ENCODE peak calls at places on chromosome 16, in seven cellular contexts. S is pancreas; J is A549; C is OCI-LY7; E is IMR-90; K is CD8-positive, alpha-beta T cell; F is RWPE1. B is an unnamed sample.

GRCh38 chr16:85418978-85419491 is 194.1 kb upstream of the GSE1 start:
- DNase-seq in S (peak), J (no peak), C (no peak), E (no peak), K (no peak), F (no peak), B (no peak)

GRCh38 chr16:4663756-4664465 is 29.5 kb upstream of the NUDT16L1 start:
- DNase-seq in S (peak), J (no peak), C (no peak), E (no peak), K (no peak), F (no peak), B (no peak)

GRCh38 chr16:30669026-30670000 is 11.1 kb downstream of the FBRS start:
- DNase-seq in S (peak), J (no peak), C (no peak), E (no peak), K (no peak), F (no peak), B (no peak)

GRCh38 chr16:70701998-70702397 is 16.1 kb upstream of the MTSS2 start:
- DNase-seq in S (no peak), J (no peak), C (no peak), E (no peak), K (no peak), F (no peak), B (no peak)

GRCh38 chr16:1740234-1740633 is 31.1 kb downstream of the NME3 start:
- DNase-seq in S (no peak), J (no peak), C (no peak), E (no peak), K (no peak), F (no peak), B (no peak)

GRCh38 chr16:31087481-31087880 is 1.3 kb downstream of the PRSS53 start:
- DNase-seq in S (no peak), J (no peak), C (no peak), E (no peak), K (no peak), F (no peak), B (peak)

GRCh38 chr16:19284207-19284606 is 1.3 kb upstream of the CLEC19A start:
- DNase-seq in S (peak), J (peak), C (no peak), E (no peak), K (no peak), F (peak), B (no peak)

GRCh38 chr16:17404903-17405691 is 65.7 kb downstream of the XYLT1 start:
- DNase-seq in S (peak), J (no peak), C (no peak), E (peak), K (no peak), F (no peak), B (no peak)

GRCh38 chr16:14405611-14406537 is 224.2 kb downstream of the PARN start:
- DNase-seq in S (peak), J (no peak), C (peak), E (no peak), K (peak), F (peak), B (peak)

GRCh38 chr16:3780570-3780969 is 63.2 kb upstream of the TRAP1 start:
- DNase-seq in S (no peak), J (no peak), C (peak), E (peak), K (peak), F (peak), B (no peak)

GRCh38 chr16:31354394-31355291 is at the start of gene ITGAX:
- DNase-seq in S (no peak), J (peak), C (no peak), E (peak), K (peak), F (peak), B (no peak)

GRCh38 chr16:14303182-14303618 is 232.1 kb downstream of the MRTFB start:
- DNase-seq in S (no peak), J (no peak), C (no peak), E (peak), K (no peak), F (no peak), B (peak)

GRCh38 chr16:58499615-58500328 is at the start of gene NDRG4:
- DNase-seq in S (peak), J (peak), C (peak), E (peak), K (peak), F (peak), B (peak)

GRCh38 chr16:30458561-30459394 is 13.1 kb upstream of the SEPHS2 start:
- DNase-seq in S (no peak), J (no peak), C (peak), E (no peak), K (peak), F (no peak), B (no peak)

GRCh38 chr16:46482895-46483294 is 138.3 kb downstream of the SHCBP1 start:
- DNase-seq in S (no peak), J (no peak), C (no peak), E (no peak), K (no peak), F (no peak), B (peak)

GRCh38 chr16:57637424-57637823 is 9.0 kb downstream of the ADGRG1 start:
- DNase-seq in S (no peak), J (no peak), C (no peak), E (no peak), K (no peak), F (no peak), B (no peak)

GRCh38 chr16:85451646-85452363 is 161.3 kb upstream of the GSE1 start:
- DNase-seq in S (no peak), J (no peak), C (no peak), E (no peak), K (no peak), F (no peak), B (no peak)

GRCh38 chr16:24748242-24748641 is 18.8 kb downstream of the TNRC6A start:
- DNase-seq in S (no peak), J (peak), C (no peak), E (peak), K (no peak), F (peak), B (no peak)

GRCh38 chr16:1308036-1308976 is 1.1 kb upstream of the UBE2I start:
- DNase-seq in S (no peak), J (peak), C (no peak), E (peak), K (no peak), F (no peak), B (no peak)

GRCh38 chr16:11346700-11347319 is 1.6 kb downstream of the RMI2 start:
- DNase-seq in S (no peak), J (no peak), C (no peak), E (no peak), K (no peak), F (no peak), B (no peak)

GRCh38 chr16:11349599-11350276 is 4.5 kb downstream of the RMI2 start:
- DNase-seq in S (peak), J (no peak), C (no peak), E (peak), K (no peak), F (peak), B (peak)

GRCh38 chr16:11347831-11348230 is 2.6 kb downstream of the RMI2 start:
- DNase-seq in S (no peak), J (no peak), C (no peak), E (no peak), K (no peak), F (no peak), B (no peak)

GRCh38 chr16:11350531-11351335 is 5.5 kb downstream of the RMI2 start:
- DNase-seq in S (no peak), J (no peak), C (no peak), E (peak), K (no peak), F (no peak), B (peak)

GRCh38 chr16:11348737-11349598 is 3.7 kb downstream of the RMI2 start:
- DNase-seq in S (no peak), J (no peak), C (no peak), E (no peak), K (no peak), F (no peak), B (peak)
- H3K27ac ChIP-seq in S (no peak), J (no peak), C (peak), E (peak), K (no peak), F (peak), B (no peak)

GRCh38 chr16:88809676-88810165 is 2.0 kb downstream of the APRT start:
- DNase-seq in S (no peak), J (no peak), C (no peak), E (no peak), K (no peak), F (no peak), B (peak)
- H3K27ac ChIP-seq in S (no peak), J (no peak), C (peak), E (no peak), K (no peak), F (peak), B (peak)

GRCh38 chr16:83842755-83843507 is 35.2 kb downstream of the HSBP1 start:
- DNase-seq in S (no peak), J (no peak), C (peak), E (no peak), K (no peak), F (no peak), B (peak)
- H3K27ac ChIP-seq in S (no peak), J (no peak), C (peak), E (no peak), K (no peak), F (no peak), B (peak)

DNA sequence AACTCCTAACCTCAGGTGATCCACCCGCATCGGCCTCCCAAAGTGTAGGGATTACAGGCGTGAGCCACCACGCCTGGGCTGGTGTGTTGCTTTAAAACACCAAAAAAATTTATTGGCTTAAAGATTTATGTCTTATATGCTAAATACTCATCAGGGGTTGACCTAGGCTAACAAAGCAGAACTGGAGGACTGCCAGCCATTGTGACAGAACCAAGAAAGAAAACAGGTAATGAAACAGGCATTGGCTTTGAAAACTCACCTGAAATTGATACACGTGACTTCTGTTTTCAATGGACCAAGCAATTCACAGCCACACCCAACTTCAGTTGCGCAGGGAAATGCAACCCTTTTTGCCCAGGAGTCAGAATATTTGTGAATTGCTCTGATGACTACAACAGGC is 4.9 kb upstream of the PHAF1 start:
- DNase-seq in S (no peak), J (no peak), C (no peak), E (no peak), K (no peak), F (peak), B (no peak)
- H3K27ac ChIP-seq in S (no peak), J (no peak), C (no peak), E (no peak), K (no peak), F (peak), B (no peak)

GRCh38 chr16:71896688-71897368 is 1.5 kb downstream of the IST1 start:
- DNase-seq in S (no peak), J (no peak), C (no peak), E (no peak), K (no peak), F (no peak), B (no peak)
- H3K27ac ChIP-seq in S (no peak), J (peak), C (no peak), E (peak), K (peak), F (no peak), B (peak)

GRCh38 chr16:27399969-27400368 is 2.0 kb upstream of the IL21R start:
- DNase-seq in S (no peak), J (no peak), C (no peak), E (no peak), K (no peak), F (no peak), B (no peak)

GRCh38 chr16:27401768-27402568 is at the start of gene IL21R:
- DNase-seq in S (peak), J (no peak), C (peak), E (peak), K (peak), F (no peak), B (peak)

GRCh38 chr16:27398894-27399853 is 2.8 kb upstream of the IL21R start:
- DNase-seq in S (no peak), J (no peak), C (peak), E (no peak), K (no peak), F (no peak), B (peak)

GRCh38 chr16:27402569-27402963 is 592 bp downstream of the IL21R start:
- DNase-seq in S (no peak), J (no peak), C (no peak), E (no peak), K (no peak), F (no peak), B (no peak)

DNA sequence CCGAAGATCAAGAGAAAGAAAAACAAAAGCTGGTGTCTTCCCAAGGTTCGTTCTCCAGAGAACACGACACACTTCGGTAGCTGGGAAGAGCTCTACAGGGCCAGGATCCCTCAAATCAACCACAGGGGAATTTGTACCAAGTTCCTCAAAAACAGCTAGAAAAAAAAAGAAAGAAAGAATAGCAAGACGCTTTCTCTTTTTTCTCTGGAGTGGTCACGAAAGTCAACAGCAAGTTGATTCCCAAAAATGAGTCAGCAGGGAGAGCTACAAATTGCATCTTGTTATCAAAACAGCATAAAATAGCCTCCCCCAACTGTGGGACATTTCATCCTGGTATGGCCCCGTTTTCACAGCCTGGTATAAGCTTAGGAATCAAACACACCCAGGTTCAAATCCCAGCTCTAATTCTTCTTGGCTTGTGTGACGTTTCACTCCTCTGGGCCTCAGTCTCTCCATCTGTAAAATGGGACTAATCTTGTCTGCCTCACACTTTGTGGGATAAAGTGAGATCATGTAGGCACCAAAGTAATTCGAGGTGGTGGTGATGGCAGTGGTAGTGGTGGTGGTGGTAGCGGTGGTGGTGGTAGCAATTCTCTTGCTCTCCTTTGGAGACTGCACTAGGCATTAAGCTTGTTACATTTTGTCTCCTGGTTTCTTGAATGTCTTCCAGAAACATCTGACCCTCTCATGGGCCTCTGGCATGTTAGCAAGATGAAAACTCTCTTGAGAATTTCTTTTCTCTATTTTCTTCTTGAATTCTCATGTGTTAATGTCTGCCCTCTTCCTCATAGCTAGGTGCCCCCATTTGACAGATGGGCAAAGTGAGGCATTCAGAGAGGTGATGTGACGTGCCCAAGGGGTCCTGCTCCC is 988 bp upstream of the IL21R start:
- DNase-seq in S (no peak), J (no peak), C (no peak), E (peak), K (no peak), F (no peak), B (no peak)
- H3K27ac ChIP-seq in S (no peak), J (no peak), C (peak), E (no peak), K (peak), F (no peak), B (no peak)